ENCODE peak calls at places on chromosome X, in seven cellular contexts. G, Y, X, M, J, O and A are unnamed samples.

GRCh38 chrX:23634181-23634580 is 33.1 kb upstream of the PRDX4 start:
- DNase-seq in Y (peak; percentile 10), M (no peak), J (no peak), X (no peak), G (no peak), O (no peak), A (peak; percentile 6)

GRCh38 chrX:105533951-105534350 is 288.4 kb upstream of the NRK start:
- DNase-seq in J (no peak), Y (no peak), X (no peak), M (no peak), O (no peak), G (no peak), A (no peak)

GRCh38 chrX:111490683-111491082 is 20.8 kb upstream of the SERTM2 start:
- DNase-seq in J (no peak), X (no peak), M (no peak), Y (no peak), G (no peak), O (no peak), A (peak; percentile 68)

GRCh38 chrX:113699939-113700338 is 859.3 kb upstream of the AMOT start:
- DNase-seq in M (no peak), J (no peak), G (no peak), Y (no peak), O (no peak), X (no peak), A (no peak)

GRCh38 chrX:68402094-68402493 is 31.2 kb downstream of the OPHN1 start:
- DNase-seq in Y (no peak), O (no peak), M (no peak), J (no peak), X (no peak), G (no peak), A (no peak)

GRCh38 chrX:108020631-108021030 is 24.2 kb upstream of the VSIG1 start:
- DNase-seq in X (peak; percentile 28), Y (peak; percentile 48), G (no peak), O (no peak), M (no peak), J (no peak), A (no peak)

GRCh38 chrX:3393581-3394111 is 47.2 kb upstream of the MXRA5 start:
- DNase-seq in J (no peak), M (no peak), G (no peak), O (no peak), Y (peak; percentile 89), X (no peak), A (no peak)

GRCh38 chrX:40483502-40483901 is 97.3 kb upstream of the ATP6AP2 start:
- DNase-seq in X (no peak), Y (no peak), M (no peak), J (no peak), O (no peak), G (no peak), A (no peak)

GRCh38 chrX:46840946-46841740 is 4.3 kb downstream of the RP2 start:
- DNase-seq in O (no peak), Y (no peak), X (no peak), J (no peak), M (no peak), G (no peak), A (no peak)

GRCh38 chrX:49166914-49167739 is 4.6 kb downstream of the MAGIX start:
- DNase-seq in G (no peak), Y (peak; percentile 42), X (peak; percentile 73), J (no peak), M (no peak), O (no peak), A (peak; percentile 84)

GRCh38 chrX:43971966-43972961 is 926 bp downstream of the NDP start:
- DNase-seq in O (no peak), X (peak; percentile 39), J (no peak), M (no peak), Y (no peak), G (no peak), A (no peak)

GRCh38 chrX:72349190-72349589 is 43.5 kb upstream of the CITED1 start:
- DNase-seq in Y (peak; percentile 14), O (no peak), J (no peak), M (no peak), G (no peak), X (no peak), A (no peak)

GRCh38 chrX:56978172-56978571 is 17.2 kb downstream of the SPIN3 start:
- DNase-seq in G (no peak), X (peak; percentile 44), M (peak; percentile 35), Y (peak; percentile 62), J (no peak), O (peak; percentile 39), A (peak; percentile 30)

GRCh38 chrX:133544105-133544504 is 128.8 kb upstream of the GPC4 start:
- DNase-seq in O (peak; percentile 76), G (no peak), X (peak; percentile 7), Y (peak; percentile 93), M (no peak), J (no peak), A (peak; percentile 85)

GRCh38 chrX:134528936-134529335 is 69.0 kb downstream of the HPRT1 start:
- DNase-seq in J (no peak), G (no peak), Y (no peak), O (no peak), X (no peak), M (no peak), A (peak; percentile 47)

GRCh38 chrX:22025751-22026150 is 6.4 kb upstream of the PHEX start:
- DNase-seq in J (no peak), M (no peak), X (peak; percentile 64), G (no peak), Y (no peak), O (peak; percentile 65), A (no peak)

GRCh38 chrX:30302957-30303356 is 6.2 kb downstream of the NR0B1 start:
- DNase-seq in G (no peak), M (no peak), O (no peak), J (no peak), X (no peak), Y (no peak), A (no peak)

GRCh38 chrX:135556055-135556454 is 35.6 kb downstream of the INTS6L start:
- DNase-seq in M (no peak), Y (no peak), O (no peak), J (no peak), G (no peak), X (no peak), A (no peak)

GRCh38 chrX:18889982-18890381 is 93.9 kb downstream of the PHKA2 start:
- DNase-seq in M (no peak), O (no peak), X (no peak), G (no peak), J (no peak), Y (no peak), A (no peak)

GRCh38 chrX:19912-20571 is 261.1 kb upstream of the PLCXD1 start:
- DNase-seq in J (no peak), G (no peak), M (peak; percentile 27), X (no peak), O (no peak), Y (peak; percentile 0), A (peak; percentile 3)

GRCh38 chrX:13994104-13994503 is 35.6 kb downstream of the GEMIN8 start:
- DNase-seq in M (no peak), Y (no peak), X (no peak), J (no peak), O (no peak), G (no peak), A (no peak)

GRCh38 chrX:107716045-107716684 is 59.4 kb downstream of the TSC22D3 start:
- DNase-seq in J (no peak), O (no peak), Y (peak; percentile 85), X (peak; percentile 21), M (peak; percentile 76), G (peak; percentile 26), A (no peak)

GRCh38 chrX:43165343-43165920 is 387.5 kb upstream of the PPP1R2C start:
- DNase-seq in G (no peak), O (no peak), Y (no peak), X (no peak), M (no peak), J (no peak), A (no peak)

GRCh38 chrX:11382935-11383334 is 89.7 kb downstream of the AMELX start:
- DNase-seq in O (no peak), M (no peak), J (no peak), G (no peak), Y (no peak), X (no peak), A (no peak)

GRCh38 chrX:69144854-69145253 is 20.4 kb downstream of the PJA1 start:
- DNase-seq in Y (no peak), G (no peak), X (no peak), O (no peak), J (no peak), M (no peak), A (no peak)

DNA sequence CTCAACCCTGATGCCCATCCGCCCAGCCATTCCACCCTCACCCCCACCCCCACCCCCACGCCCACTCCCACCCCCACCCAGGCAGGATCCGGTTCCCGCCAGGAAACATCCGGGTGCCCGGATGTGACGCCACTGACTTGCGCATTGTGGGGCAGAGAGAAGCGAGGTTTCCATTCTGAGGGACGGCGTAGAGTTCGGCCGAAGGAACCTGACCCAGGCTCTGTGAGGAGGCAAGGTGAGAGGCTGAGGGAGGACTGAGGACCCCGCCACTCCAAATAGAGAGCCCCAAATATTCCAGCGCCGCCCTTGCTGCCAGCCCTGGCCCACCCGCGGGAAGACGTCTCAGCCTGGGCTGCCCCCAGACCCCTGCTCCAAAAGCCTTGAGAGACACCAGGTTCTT is at the start of gene MAGEA1:
- DNase-seq in G (no peak), X (no peak), Y (no peak), J (no peak), M (no peak), O (no peak), A (no peak)
- H3K27ac ChIP-seq in G (no peak within 1 kb of the TSS), X (no peak within 1 kb of the TSS), Y (no peak within 1 kb of the TSS), J (no peak within 1 kb of the TSS), M (no peak within 1 kb of the TSS), O (no peak within 1 kb of the TSS), A (no peak within 1 kb of the TSS)

DNA sequence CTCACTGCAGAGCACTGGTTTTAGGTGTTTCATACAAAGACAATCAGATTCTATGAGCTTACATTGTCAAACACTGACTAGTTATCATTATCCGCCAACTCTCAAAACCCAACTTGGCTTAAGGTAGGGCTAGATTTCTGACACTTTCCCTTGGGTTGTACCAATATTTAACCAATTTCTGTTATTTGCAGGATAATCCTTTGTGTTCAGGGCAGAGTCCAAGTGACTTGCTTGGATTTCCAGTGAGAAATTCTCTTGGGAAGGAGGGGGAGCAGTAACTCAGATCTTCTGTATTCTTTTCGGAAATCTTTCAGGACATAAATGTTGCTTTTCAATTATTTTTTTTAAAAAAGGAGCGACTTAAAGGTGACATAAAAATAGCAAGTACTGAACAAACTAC is 23.1 kb downstream of the DGKK start:
- DNase-seq in O (no peak), Y (no peak), X (no peak), G (no peak), J (no peak), M (no peak), A (no peak)
- H3K27me3 ChIP-seq in O (no peaks in the 10 kb centered on the region), Y (no peaks in the 10 kb centered on the region), X (no peaks in the 10 kb centered on the region), G (no peaks in the 10 kb centered on the region), J (no peaks in the 10 kb centered on the region), M (no peaks in the 10 kb centered on the region), A (no peaks in the 10 kb centered on the region)

GRCh38 chrX:24828600-24828999 is 134.9 kb downstream of the POLA1 start:
- DNase-seq in O (no peak), G (no peak), M (no peak), X (no peak), Y (no peak), J (no peak), A (no peak)
- H2AK5ac ChIP-seq in O (no peak overlapping the region), G (no peak overlapping the region), M (no peak overlapping the region), X (no peak overlapping the region), Y (no peak overlapping the region), J (no peak overlapping the region), A (no peak overlapping the region)

DNA sequence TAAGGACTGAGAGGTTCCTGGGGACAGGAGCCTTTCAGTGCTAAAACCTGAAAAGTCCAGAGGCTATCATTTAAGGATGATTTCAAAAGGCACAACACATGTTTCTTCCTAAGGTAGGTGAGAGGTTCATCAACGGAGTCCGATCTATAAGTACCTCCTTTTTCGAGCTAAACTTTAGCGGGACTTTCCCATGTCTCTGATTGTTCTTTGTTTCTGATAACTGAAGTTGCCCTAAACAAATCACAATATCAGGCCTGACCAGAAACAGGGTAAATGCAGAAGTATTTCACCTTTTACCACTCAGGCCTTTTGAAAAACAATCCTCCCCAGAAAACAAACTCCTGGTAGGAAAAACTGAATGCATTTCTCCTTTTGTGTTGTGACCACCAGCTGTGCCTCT is 17.6 kb downstream of the PIR start:
- DNase-seq in J (no peak), M (no peak), X (no peak), O (no peak), Y (no peak), G (no peak), A (no peak)
- H3K27ac ChIP-seq in J (no peak overlapping the region), M (peak overlapping the region; percentile 62), X (no peak overlapping the region), O (no peak overlapping the region), Y (no peak overlapping the region), G (no peak overlapping the region), A (no peak overlapping the region)